ENCODE peak calls at places on chromosomes 16 and 17, in four cellular contexts. R, N, I and M are unnamed samples.

GRCh38 chr17:80866050-80866793 is 125.4 kb upstream of the CHMP6 start:
- DNase-seq in R (peak), N (peak), I (peak), M (peak)

GRCh38 chr16:20249247-20249646 is 78.1 kb downstream of the GP2 start:
- DNase-seq in R (no peak), N (no peak), I (no peak), M (no peak)

GRCh38 chr17:47223007-47223406 is 13.9 kb downstream of the MYL4 start:
- DNase-seq in R (peak), N (no peak), I (no peak), M (no peak)

GRCh38 chr17:50114849-50115357 is 15.1 kb downstream of the SAMD14 start:
- DNase-seq in R (peak), N (peak), I (no peak), M (peak)

GRCh38 chr17:35915153-35915969 is 15.2 kb downstream of the RDM1 start:
- DNase-seq in R (no peak), N (no peak), I (no peak), M (no peak)

GRCh38 chr17:82871056-82871775 is 31.4 kb upstream of the ZNF750 start:
- DNase-seq in R (no peak), N (no peak), I (no peak), M (no peak)

GRCh38 chr16:85675528-85675927 is 13.2 kb downstream of the GINS2 start:
- DNase-seq in R (peak), N (peak), I (no peak), M (no peak)

GRCh38 chr16:30104492-30104891 is 8.5 kb upstream of the YPEL3 start:
- DNase-seq in R (no peak), N (no peak), I (no peak), M (no peak)

GRCh38 chr16:31274831-31275816 is 15.3 kb downstream of the ITGAM start:
- DNase-seq in R (no peak), N (no peak), I (no peak), M (no peak)

GRCh38 chr17:59451706-59452105 is 113.7 kb upstream of the DHX40 start:
- DNase-seq in R (peak), N (peak), I (no peak), M (no peak)

GRCh38 chr17:50194441-50195195 is 6.8 kb downstream of the COL1A1 start:
- DNase-seq in R (no peak), N (no peak), I (no peak), M (no peak)

GRCh38 chr17:81684442-81684911 is 666 bp downstream of the HGS start:
- DNase-seq in R (no peak), N (peak), I (no peak), M (no peak)

GRCh38 chr17:61251939-61252865 is 147.4 kb upstream of the TBX2 start:
- DNase-seq in R (peak), N (peak), I (peak), M (peak)

GRCh38 chr17:281365-281999 is 71.1 kb downstream of the RPH3AL start:
- DNase-seq in R (no peak), N (no peak), I (no peak), M (no peak)

GRCh38 chr16:85627102-85627834 is 14.1 kb downstream of the GSE1 start:
- DNase-seq in R (no peak), N (no peak), I (no peak), M (no peak)

GRCh38 chr16:65731840-65732239 is 610.0 kb upstream of the CDH11 start:
- DNase-seq in R (no peak), N (no peak), I (no peak), M (no peak)

GRCh38 chr16:55248494-55248893 is 75.5 kb upstream of the IRX6 start:
- DNase-seq in R (no peak), N (no peak), I (no peak), M (no peak)

GRCh38 chr17:36072431-36073121 is 8.5 kb downstream of the CCL18 start:
- DNase-seq in R (peak), N (no peak), I (peak), M (peak)

GRCh38 chr16:86010680-86011141 is 111.7 kb downstream of the IRF8 start:
- DNase-seq in R (no peak), N (no peak), I (no peak), M (no peak)

GRCh38 chr16:82027629-82028035 is 7.4 kb upstream of the HSD17B2 start:
- DNase-seq in R (no peak), N (no peak), I (no peak), M (no peak)

GRCh38 chr17:41893384-41893783 is 25.4 kb downstream of the ACLY start:
- DNase-seq in R (no peak), N (no peak), I (no peak), M (no peak)

GRCh38 chr16:89103156-89103555 is 9.5 kb downstream of the ACSF3 start:
- DNase-seq in R (no peak), N (no peak), I (no peak), M (no peak)

GRCh38 chr17:74953129-74953687 is 17.5 kb downstream of the OTOP3 start:
- DNase-seq in R (no peak), N (no peak), I (no peak), M (no peak)

GRCh38 chr17:27155866-27156265 is 138.0 kb upstream of the WSB1 start:
- DNase-seq in R (no peak), N (no peak), I (no peak), M (no peak)

GRCh38 chr16:78321611-78322010 is 222.2 kb downstream of the WWOX start:
- DNase-seq in R (no peak), N (no peak), I (no peak), M (no peak)

GRCh38 chr16:71474864-71475263 is 12.8 kb upstream of the ZNF23 start:
- DNase-seq in R (peak), N (peak), I (no peak), M (peak)

GRCh38 chr17:56939869-56940484 is 20.9 kb downstream of the COIL start:
- DNase-seq in R (peak), N (peak), I (no peak), M (peak)

GRCh38 chr16:30787613-30788378 is 791 bp upstream of the ZNF629 start:
- DNase-seq in R (no peak), N (no peak), I (no peak), M (no peak)

GRCh38 chr17:76385892-76386786 is 1.7 kb downstream of the SPHK1 start:
- DNase-seq in R (peak), N (peak), I (peak), M (peak)

GRCh38 chr17:75876190-75876937 is 2.0 kb downstream of the TRIM47 start:
- DNase-seq in R (no peak), N (no peak), I (no peak), M (no peak)

GRCh38 chr17:61510991-61511390 is 58.8 kb downstream of the TBX4 start:
- DNase-seq in R (no peak), N (no peak), I (no peak), M (no peak)

GRCh38 chr16:27398894-27399853 is 2.8 kb upstream of the IL21R start:
- DNase-seq in R (no peak), N (no peak), I (no peak), M (no peak)

GRCh38 chr17:29592850-29593545 is at the start of gene ANKRD13B:
- DNase-seq in R (peak), N (no peak), I (peak), M (peak)

GRCh38 chr17:1475321-1475854 is 17.1 kb downstream of the MYO1C start:
- DNase-seq in R (no peak), N (no peak), I (no peak), M (no peak)

GRCh38 chr16:5875416-5875815 is 777.8 kb upstream of the EEF2KMT start:
- DNase-seq in R (no peak), N (no peak), I (no peak), M (no peak)